ENCODE peak calls at places on chromosomes 16 and 17, in five cellular contexts. One of them, this sample, is unnamed.

GRCh38 chr16:58506241-58507194 is 6.6 kb downstream of the NDRG4 start:
- DNase-seq in left cardiac atrium: peak
- DNase-seq in smooth muscle cell of the brain vasculature: no peak
- DNase-seq in brain microvascular endothelial cell: no peak
- DNase-seq in stimulated activated naive CD8-positive, alpha-beta T cell treated with anti-CD3 and anti-CD28 coated beads, Interleukin-15, Interleukin-2, amounts not matched to agents 100 U/mL and 50 U/mL, for 24 hours: no peak
- DNase-seq in this sample: no peak

GRCh38 chr17:66527335-66527734 is 224.9 kb downstream of the PRKCA start:
- DNase-seq in brain microvascular endothelial cell: no peak
- DNase-seq in left cardiac atrium: no peak
- DNase-seq in stimulated activated naive CD8-positive, alpha-beta T cell treated with anti-CD3 and anti-CD28 coated beads, Interleukin-15, Interleukin-2, amounts not matched to agents 100 U/mL and 50 U/mL, for 24 hours: no peak
- DNase-seq in smooth muscle cell of the brain vasculature: no peak
- DNase-seq in this sample: no peak

GRCh38 chr16:66899945-66900688 is 18.6 kb downstream of the CDH16 start:
- DNase-seq in stimulated activated naive CD8-positive, alpha-beta T cell treated with anti-CD3 and anti-CD28 coated beads, Interleukin-15, Interleukin-2, amounts not matched to agents 100 U/mL and 50 U/mL, for 24 hours: no peak
- DNase-seq in smooth muscle cell of the brain vasculature: no peak
- DNase-seq in left cardiac atrium: peak
- DNase-seq in brain microvascular endothelial cell: peak
- DNase-seq in this sample: peak

GRCh38 chr17:59853168-59853918 is 39.4 kb downstream of the TUBD1 start:
- DNase-seq in smooth muscle cell of the brain vasculature: no peak
- DNase-seq in brain microvascular endothelial cell: peak
- DNase-seq in stimulated activated naive CD8-positive, alpha-beta T cell treated with anti-CD3 and anti-CD28 coated beads, Interleukin-15, Interleukin-2, amounts not matched to agents 100 U/mL and 50 U/mL, for 24 hours: peak
- DNase-seq in left cardiac atrium: no peak
- DNase-seq in this sample: no peak

GRCh38 chr17:58585554-58585953 is 71.1 kb upstream of the MTMR4 start:
- DNase-seq in smooth muscle cell of the brain vasculature: no peak
- DNase-seq in left cardiac atrium: no peak
- DNase-seq in stimulated activated naive CD8-positive, alpha-beta T cell treated with anti-CD3 and anti-CD28 coated beads, Interleukin-15, Interleukin-2, amounts not matched to agents 100 U/mL and 50 U/mL, for 24 hours: no peak
- DNase-seq in brain microvascular endothelial cell: no peak
- DNase-seq in this sample: no peak

GRCh38 chr16:83113811-83114210 is 487.0 kb downstream of the CDH13 start:
- DNase-seq in stimulated activated naive CD8-positive, alpha-beta T cell treated with anti-CD3 and anti-CD28 coated beads, Interleukin-15, Interleukin-2, amounts not matched to agents 100 U/mL and 50 U/mL, for 24 hours: no peak
- DNase-seq in smooth muscle cell of the brain vasculature: no peak
- DNase-seq in brain microvascular endothelial cell: no peak
- DNase-seq in left cardiac atrium: no peak
- DNase-seq in this sample: no peak

GRCh38 chr17:9389116-9389515 is 186.5 kb downstream of the STX8 start:
- DNase-seq in smooth muscle cell of the brain vasculature: no peak
- DNase-seq in stimulated activated naive CD8-positive, alpha-beta T cell treated with anti-CD3 and anti-CD28 coated beads, Interleukin-15, Interleukin-2, amounts not matched to agents 100 U/mL and 50 U/mL, for 24 hours: peak
- DNase-seq in left cardiac atrium: no peak
- DNase-seq in brain microvascular endothelial cell: peak
- DNase-seq in this sample: no peak

GRCh38 chr16:65002265-65002664 is 119.6 kb downstream of the CDH11 start:
- DNase-seq in left cardiac atrium: no peak
- DNase-seq in brain microvascular endothelial cell: peak
- DNase-seq in stimulated activated naive CD8-positive, alpha-beta T cell treated with anti-CD3 and anti-CD28 coated beads, Interleukin-15, Interleukin-2, amounts not matched to agents 100 U/mL and 50 U/mL, for 24 hours: no peak
- DNase-seq in smooth muscle cell of the brain vasculature: no peak
- DNase-seq in this sample: no peak